ENCODE peak calls at places on chromosomes 6 and 20, in six cellular contexts. One of them, this sample, is unnamed.

GRCh38 chr6:57317060-57317943 is at the start of gene PRIM2:
- DNase-seq in D341Med: peak; percentile 94
- DNase-seq in nephron progenitor cell: peak; percentile 79
- DNase-seq in RKO: peak; percentile 91
- DNase-seq in spleen: peak; percentile 93
- DNase-seq in SJSA1: peak; percentile 85
- DNase-seq in this sample: peak; percentile 58

GRCh38 chr6:157811476-157812173 is 11.4 kb upstream of the SNX9 start:
- DNase-seq in D341Med: no peak
- DNase-seq in nephron progenitor cell: no peak
- DNase-seq in RKO: peak; percentile 55
- DNase-seq in spleen: no peak
- DNase-seq in SJSA1: no peak
- DNase-seq in this sample: no peak

GRCh38 chr6:108168026-108168463 is 2.2 kb downstream of the NR2E1 start:
- DNase-seq in D341Med: no peak
- DNase-seq in nephron progenitor cell: no peak
- DNase-seq in RKO: no peak
- DNase-seq in spleen: no peak
- DNase-seq in SJSA1: no peak
- DNase-seq in this sample: no peak

GRCh38 chr6:25369043-25369442 is 89.9 kb downstream of the CARMIL1 start:
- DNase-seq in D341Med: no peak
- DNase-seq in nephron progenitor cell: no peak
- DNase-seq in RKO: no peak
- DNase-seq in spleen: no peak
- DNase-seq in SJSA1: no peak
- DNase-seq in this sample: no peak

GRCh38 chr20:6142348-6142993 is 19.6 kb upstream of the FERMT1 start:
- DNase-seq in D341Med: peak; percentile 67
- DNase-seq in nephron progenitor cell: peak; percentile 65
- DNase-seq in RKO: peak; percentile 77
- DNase-seq in spleen: no peak
- DNase-seq in SJSA1: no peak
- DNase-seq in this sample: no peak

GRCh38 chr6:150631283-150631981 is 31.7 kb downstream of the PLEKHG1 start:
- DNase-seq in D341Med: no peak
- DNase-seq in nephron progenitor cell: no peak
- DNase-seq in RKO: no peak
- DNase-seq in spleen: peak; percentile 82
- DNase-seq in SJSA1: no peak
- DNase-seq in this sample: no peak

GRCh38 chr6:167824591-167825041 is 2.1 kb upstream of the AFDN start:
- DNase-seq in D341Med: no peak
- DNase-seq in nephron progenitor cell: no peak
- DNase-seq in RKO: no peak
- DNase-seq in spleen: no peak
- DNase-seq in SJSA1: no peak
- DNase-seq in this sample: no peak

GRCh38 chr6:144008501-144009245 is 614 bp upstream of the PLAGL1 start:
- DNase-seq in D341Med: no peak
- DNase-seq in nephron progenitor cell: no peak
- DNase-seq in RKO: no peak
- DNase-seq in spleen: no peak
- DNase-seq in SJSA1: no peak
- DNase-seq in this sample: no peak

GRCh38 chr6:97586344-97586743 is 303.3 kb upstream of the MMS22L start:
- DNase-seq in D341Med: peak; percentile 54
- DNase-seq in nephron progenitor cell: no peak
- DNase-seq in RKO: peak; percentile 25
- DNase-seq in spleen: no peak
- DNase-seq in SJSA1: no peak
- DNase-seq in this sample: peak; percentile 2

GRCh38 chr20:18628330-18628941 is 40.6 kb downstream of the DTD1 start:
- DNase-seq in D341Med: peak; percentile 75
- DNase-seq in nephron progenitor cell: peak; percentile 37
- DNase-seq in RKO: no peak
- DNase-seq in spleen: no peak
- DNase-seq in SJSA1: no peak
- DNase-seq in this sample: peak; percentile 18

GRCh38 chr20:43955244-43956191 is 40.9 kb downstream of the TOX2 start:
- DNase-seq in D341Med: no peak
- DNase-seq in nephron progenitor cell: no peak
- DNase-seq in RKO: peak; percentile 100
- DNase-seq in spleen: peak; percentile 80
- DNase-seq in SJSA1: peak; percentile 91
- DNase-seq in this sample: peak; percentile 43

GRCh38 chr6:123925360-123925759 is 121.7 kb downstream of the NKAIN2 start:
- DNase-seq in D341Med: no peak
- DNase-seq in nephron progenitor cell: no peak
- DNase-seq in RKO: no peak
- DNase-seq in spleen: no peak
- DNase-seq in SJSA1: no peak
- DNase-seq in this sample: no peak

GRCh38 chr6:9458424-9458823 is 956.5 kb downstream of the TFAP2A start:
- DNase-seq in D341Med: no peak
- DNase-seq in nephron progenitor cell: no peak
- DNase-seq in RKO: no peak
- DNase-seq in spleen: no peak
- DNase-seq in SJSA1: no peak
- DNase-seq in this sample: no peak

GRCh38 chr6:22437665-22438064 is 131.7 kb upstream of the HDGFL1 start:
- DNase-seq in D341Med: no peak
- DNase-seq in nephron progenitor cell: no peak
- DNase-seq in RKO: no peak
- DNase-seq in spleen: no peak
- DNase-seq in SJSA1: no peak
- DNase-seq in this sample: no peak

GRCh38 chr20:49318430-49319203 is 40.8 kb upstream of the ZNFX1 start:
- DNase-seq in D341Med: peak; percentile 65
- DNase-seq in nephron progenitor cell: peak; percentile 59
- DNase-seq in RKO: no peak
- DNase-seq in spleen: peak; percentile 81
- DNase-seq in SJSA1: no peak
- DNase-seq in this sample: no peak

GRCh38 chr6:13465734-13466133 is 21.7 kb downstream of the GFOD1 start:
- DNase-seq in D341Med: no peak
- DNase-seq in nephron progenitor cell: no peak
- DNase-seq in RKO: no peak
- DNase-seq in spleen: no peak
- DNase-seq in SJSA1: no peak
- DNase-seq in this sample: no peak

GRCh38 chr6:25017932-25018581 is 82.3 kb upstream of the RIPOR2 start:
- DNase-seq in D341Med: no peak
- DNase-seq in nephron progenitor cell: peak; percentile 50
- DNase-seq in RKO: peak; percentile 52
- DNase-seq in spleen: peak; percentile 91
- DNase-seq in SJSA1: no peak
- DNase-seq in this sample: no peak

GRCh38 chr20:38113401-38114325 is 51.4 kb downstream of the TGM2 start:
- DNase-seq in D341Med: no peak
- DNase-seq in nephron progenitor cell: peak; percentile 40
- DNase-seq in RKO: no peak
- DNase-seq in spleen: no peak
- DNase-seq in SJSA1: peak; percentile 78
- DNase-seq in this sample: no peak

GRCh38 chr20:79565-79964 is 7.9 kb upstream of the DEFB125 start:
- DNase-seq in D341Med: no peak
- DNase-seq in nephron progenitor cell: no peak
- DNase-seq in RKO: no peak
- DNase-seq in spleen: no peak
- DNase-seq in SJSA1: no peak
- DNase-seq in this sample: no peak

GRCh38 chr20:38804682-38805501 is 605 bp upstream of the PPP1R16B start:
- DNase-seq in D341Med: no peak
- DNase-seq in nephron progenitor cell: no peak
- DNase-seq in RKO: no peak
- DNase-seq in spleen: peak; percentile 91
- DNase-seq in SJSA1: no peak
- DNase-seq in this sample: no peak

GRCh38 chr6:96520039-96520850 is 1.4 kb upstream of the UFL1 start:
- DNase-seq in D341Med: no peak
- DNase-seq in nephron progenitor cell: no peak
- DNase-seq in RKO: no peak
- DNase-seq in spleen: no peak
- DNase-seq in SJSA1: no peak
- DNase-seq in this sample: no peak

GRCh38 chr20:4901031-4901818 is 100.1 kb downstream of the SLC23A2 start:
- DNase-seq in D341Med: no peak
- DNase-seq in nephron progenitor cell: no peak
- DNase-seq in RKO: no peak
- DNase-seq in spleen: no peak
- DNase-seq in SJSA1: no peak
- DNase-seq in this sample: no peak

GRCh38 chr6:3176562-3177355 is 19.4 kb upstream of the TUBB2A start:
- DNase-seq in D341Med: no peak
- DNase-seq in nephron progenitor cell: no peak
- DNase-seq in RKO: peak; percentile 88
- DNase-seq in spleen: no peak
- DNase-seq in SJSA1: peak; percentile 80
- DNase-seq in this sample: peak; percentile 57

GRCh38 chr6:15441982-15442381 is 196.1 kb downstream of the JARID2 start:
- DNase-seq in D341Med: no peak
- DNase-seq in nephron progenitor cell: no peak
- DNase-seq in RKO: no peak
- DNase-seq in spleen: no peak
- DNase-seq in SJSA1: no peak
- DNase-seq in this sample: no peak

GRCh38 chr6:149032599-149033405 is 284.7 kb upstream of the TAB2 start:
- DNase-seq in D341Med: no peak
- DNase-seq in nephron progenitor cell: no peak
- DNase-seq in RKO: no peak
- DNase-seq in spleen: no peak
- DNase-seq in SJSA1: peak; percentile 70
- DNase-seq in this sample: no peak

GRCh38 chr20:35690265-35690664 is 8.9 kb downstream of the NFS1 start:
- DNase-seq in D341Med: no peak
- DNase-seq in nephron progenitor cell: no peak
- DNase-seq in RKO: no peak
- DNase-seq in spleen: no peak
- DNase-seq in SJSA1: peak; percentile 8
- DNase-seq in this sample: no peak